ENCODE peak calls at places on chromosomes 11 and 22, in five cellular contexts. S, X, O, Z and G are unnamed samples.
A peak's percentile ranks its signal among the peaks of the same experiment; 100 is the strongest.

GRCh38 chr11:130706572-130706971 is 209.7 kb downstream of the SNX19 start:
- DNase-seq in S (no peak), X (no peak), O (no peak), Z (no peak), G (no peak)

GRCh38 chr11:78295991-78296930 is 107.5 kb downstream of the USP35 start:
- DNase-seq in S (no peak), X (no peak), O (no peak), Z (no peak), G (no peak)

GRCh38 chr11:1553808-1554594 is 18.1 kb downstream of the DUSP8 start:
- DNase-seq in S (no peak), X (no peak), O (no peak), Z (no peak), G (no peak)

GRCh38 chr22:46546466-46547178 is 9.2 kb upstream of the CELSR1 start:
- DNase-seq in S (peak; percentile 88), X (no peak), O (no peak), Z (no peak), G (no peak)

GRCh38 chr11:119188067-119188466 is 2.8 kb downstream of the NHERF4 start:
- DNase-seq in S (no peak), X (no peak), O (no peak), Z (no peak), G (no peak)

GRCh38 chr22:42353883-42354727 is 78.1 kb downstream of the NFAM1 start:
- DNase-seq in S (no peak), X (no peak), O (no peak), Z (no peak), G (no peak)

GRCh38 chr11:2100361-2101170 is 38.6 kb downstream of the IGF2 start:
- DNase-seq in S (peak; percentile 65), X (peak; percentile 57), O (no peak), Z (peak; percentile 52), G (no peak)

GRCh38 chr11:69272961-69273461 is 20.9 kb upstream of the MYEOV start:
- DNase-seq in S (no peak), X (no peak), O (no peak), Z (peak; percentile 71), G (no peak)

GRCh38 chr22:41352058-41352457 is 29.7 kb upstream of the TEF start:
- DNase-seq in S (no peak), X (no peak), O (no peak), Z (no peak), G (no peak)

GRCh38 chr11:45607995-45608394 is 57.4 kb downstream of the CHST1 start:
- DNase-seq in S (peak; percentile 50), X (no peak), O (no peak), Z (no peak), G (no peak)

GRCh38 chr22:46972256-46972655 is 209.8 kb downstream of the TBC1D22A start:
- DNase-seq in S (no peak), X (no peak), O (no peak), Z (no peak), G (no peak)

GRCh38 chr11:115042002-115042401 is 363.7 kb downstream of the NXPE2 start:
- DNase-seq in S (peak; percentile 38), X (no peak), O (no peak), Z (no peak), G (no peak)

GRCh38 chr11:22076215-22076930 is 116.5 kb upstream of the ANO5 start:
- DNase-seq in S (no peak), X (no peak), O (no peak), Z (no peak), G (no peak)

GRCh38 chr22:38038890-38039812 is 18.1 kb upstream of the PICK1 start:
- DNase-seq in S (no peak), X (no peak), O (no peak), Z (no peak), G (no peak)

GRCh38 chr11:117932426-117932825 is 3.2 kb upstream of the TMPRSS13 start:
- DNase-seq in S (no peak), X (peak; percentile 39), O (no peak), Z (peak; percentile 45), G (no peak)

GRCh38 chr11:26244207-26244606 is 87.7 kb upstream of the ANO3 start:
- DNase-seq in S (no peak), X (no peak), O (no peak), Z (no peak), G (no peak)

GRCh38 chr11:128026596-128026995 is 560.8 kb downstream of the ETS1 start:
- DNase-seq in S (no peak), X (no peak), O (no peak), Z (no peak), G (no peak)

GRCh38 chr11:64245401-64245796 is 1.3 kb downstream of the PPP1R14B start:
- DNase-seq in S (no peak), X (peak; percentile 59), O (no peak), Z (no peak), G (no peak)

GRCh38 chr11:64247729-64248531 is 1.2 kb upstream of the PPP1R14B start:
- DNase-seq in S (no peak), X (no peak), O (no peak), Z (no peak), G (no peak)

GRCh38 chr11:64248578-64248977 is 1.8 kb upstream of the PPP1R14B start:
- DNase-seq in S (no peak), X (no peak), O (no peak), Z (no peak), G (no peak)

GRCh38 chr11:64245797-64246623 is 733 bp downstream of the PPP1R14B start:
- DNase-seq in S (peak; percentile 72), X (peak; percentile 90), O (peak; percentile 62), Z (peak; percentile 70), G (no peak)

DNA sequence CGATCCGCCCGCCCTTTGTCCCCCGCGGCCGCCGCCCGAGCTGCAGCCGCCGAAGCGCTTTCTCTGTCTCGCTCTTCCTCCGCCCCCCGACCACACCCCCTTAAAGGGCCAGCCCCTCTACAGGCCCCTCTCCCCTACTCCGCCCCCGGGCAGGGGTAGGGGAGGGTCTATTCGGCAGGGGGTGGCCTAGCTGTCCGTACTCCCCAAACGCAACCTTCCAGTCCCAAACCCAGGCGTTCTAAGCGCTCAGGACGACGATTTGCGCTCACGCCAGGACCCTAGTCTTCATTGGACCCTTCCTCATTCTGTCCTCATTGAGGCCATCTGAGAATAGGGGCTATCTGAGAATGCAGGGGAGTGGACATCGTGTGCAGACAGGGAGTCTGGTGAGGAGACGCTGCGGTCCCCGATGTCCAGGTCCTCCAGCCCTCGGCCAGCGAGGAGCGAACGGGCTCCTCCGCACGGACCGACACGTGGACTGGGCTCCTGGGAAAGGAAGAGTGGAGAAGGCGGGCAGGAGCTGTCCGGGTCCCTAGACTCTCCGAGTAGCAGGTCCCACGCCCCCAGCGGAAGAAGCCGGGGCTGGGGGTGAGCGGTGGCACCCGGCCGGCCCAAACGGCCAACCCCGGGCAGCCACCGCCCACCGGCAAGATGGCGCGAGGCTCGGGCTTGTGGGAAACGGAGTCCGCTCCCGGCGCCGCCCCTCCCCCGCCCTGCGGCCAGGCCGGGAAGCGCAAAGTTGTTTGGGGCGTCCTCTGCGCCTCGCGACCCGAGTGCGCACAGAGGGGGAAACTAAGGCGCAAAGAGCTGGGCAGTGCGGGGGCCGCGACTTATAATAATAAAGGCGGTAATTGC is at the start of gene PPP1R14B:
- DNase-seq in S (peak; percentile 92), X (peak; percentile 89), O (peak; percentile 69), Z (peak; percentile 85), G (peak; percentile 91)
- TF ChIP-seq CTCF in S (peak; percentile 29), X (no peak), O (no peak), Z (no peak), G (no peak)

DNA sequence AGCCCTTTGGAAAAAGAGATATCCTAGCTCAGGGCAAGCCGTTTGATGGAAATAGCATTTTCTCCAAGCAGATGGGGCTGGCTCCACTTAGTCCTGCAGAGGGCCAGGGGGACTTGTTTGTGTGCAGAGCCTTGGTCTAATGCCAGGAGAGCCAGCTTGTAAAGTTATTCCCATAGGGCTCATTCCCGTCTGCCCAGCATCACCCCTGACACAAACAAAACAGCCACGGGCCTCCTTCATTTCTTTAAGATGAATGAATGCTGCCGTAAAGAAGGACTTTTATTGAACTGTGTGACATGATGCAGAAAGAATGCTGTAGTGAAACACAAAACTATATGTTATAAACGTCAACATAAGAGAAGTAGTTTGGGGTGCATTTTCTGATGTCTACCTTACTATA is 53.0 kb downstream of the NCAM1 start:
- DNase-seq in S (no peak), X (no peak), O (no peak), Z (no peak), G (no peak)
- TF ChIP-seq CTCF in S (no peak), X (no peak), O (no peak), Z (no peak), G (no peak)

GRCh38 chr22:29216873-29217666 is 11.4 kb downstream of the EMID1 start:
- DNase-seq in S (no peak), X (no peak), O (no peak), Z (no peak), G (no peak)

GRCh38 chr22:29216011-29216872 is 10.5 kb downstream of the EMID1 start:
- DNase-seq in S (no peak), X (no peak), O (no peak), Z (no peak), G (no peak)

GRCh38 chr22:29218758-29219408 is 13.2 kb downstream of the EMID1 start:
- DNase-seq in S (no peak), X (no peak), O (no peak), Z (no peak), G (no peak)

GRCh38 chr22:29217827-29218757 is 12.4 kb downstream of the EMID1 start:
- DNase-seq in S (no peak), X (no peak), O (no peak), Z (no peak), G (no peak)

DNA sequence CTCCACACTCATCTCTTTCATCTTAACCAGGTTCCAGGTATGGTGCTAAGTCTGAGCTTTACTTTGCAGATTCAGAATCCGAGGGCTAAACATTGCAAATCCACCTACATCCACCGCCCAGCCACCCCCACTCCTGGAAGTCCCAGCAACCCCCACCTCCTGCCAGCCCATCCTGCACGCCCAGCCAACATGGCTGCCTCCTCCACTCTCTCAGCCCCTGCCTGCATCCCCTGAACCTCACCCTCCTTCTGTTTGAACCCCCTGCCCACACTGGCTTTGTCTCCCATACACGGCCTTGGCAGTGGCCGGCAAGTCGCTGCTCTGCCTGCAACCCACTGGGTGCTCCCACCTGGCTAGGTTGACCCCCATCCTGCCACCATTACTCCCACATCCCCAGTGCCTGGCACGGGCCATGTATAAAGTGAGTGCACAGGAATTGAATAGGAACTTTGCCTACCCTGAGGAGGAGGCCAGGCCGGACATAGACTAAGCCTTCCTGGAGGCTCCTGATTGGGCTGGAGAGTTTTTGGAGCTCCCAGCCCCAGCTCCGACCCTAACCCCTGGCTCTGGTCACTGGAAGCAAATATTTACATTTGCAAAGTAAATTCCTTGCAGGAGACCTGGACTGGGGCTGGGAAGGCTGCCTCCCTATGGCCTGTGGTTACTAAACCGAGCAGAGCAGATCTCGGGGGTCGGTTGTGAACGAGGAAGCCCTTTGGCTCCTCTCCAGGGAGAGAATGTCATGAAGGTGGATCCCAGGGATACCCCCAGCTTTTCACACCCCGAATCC is 14.4 kb downstream of the EMID1 start:
- DNase-seq in S (no peak), X (no peak), O (no peak), Z (no peak), G (no peak)
- TF ChIP-seq CTCF in S (no peak), X (no peak), O (no peak), Z (no peak), G (no peak)

GRCh38 chr22:32947581-32947980 is 110.6 kb downstream of the SYN3 start:
- DNase-seq in S (no peak), X (no peak), O (no peak), Z (no peak), G (no peak)

GRCh38 chr22:32951807-32952153 is 106.4 kb downstream of the SYN3 start:
- DNase-seq in S (peak; percentile 71), X (no peak), O (no peak), Z (no peak), G (no peak)

GRCh38 chr22:32950366-32950765 is 107.8 kb downstream of the SYN3 start:
- DNase-seq in S (no peak), X (no peak), O (no peak), Z (no peak), G (no peak)

GRCh38 chr22:32949719-32950118 is 108.5 kb downstream of the SYN3 start:
- DNase-seq in S (no peak), X (no peak), O (no peak), Z (no peak), G (no peak)

GRCh38 chr22:32951081-32951806 is 106.9 kb downstream of the SYN3 start:
- DNase-seq in S (no peak), X (peak; percentile 4), O (no peak), Z (no peak), G (no peak)
- TF ChIP-seq CTCF in S (no peak), X (no peak), O (no peak), Z (no peak), G (no peak)